ENCODE peak calls at places on chromosome 15, in nine cellular contexts. One of them, this sample, is unnamed.

GRCh38 chr15:60840703-60841411 is 361.9 kb upstream of the ICE2 start:
- DNase-seq in left lung: no peak
- DNase-seq in NCI-H1105 treated with DMSO at 0.1 percent for 48 hours: no peak
- DNase-seq in NCI-H2081: no peak
- DNase-seq in stimulated activated CD4-positive, alpha-beta T cell treated with anti-CD3 and anti-CD28 coated beads, Interleukin-12 subunit alpha, Interleukin-12 subunit beta, amount 100 ng/mL, for 24 hours: no peak
- DNase-seq in HFFc6: no peak
- DNase-seq in HEK293T: no peak
- DNase-seq in WTC11: no peak
- DNase-seq in breast epithelium: no peak
- DNase-seq in this sample: no peak

GRCh38 chr15:69812881-69813280 is 284.8 kb downstream of the TLE3 start:
- DNase-seq in HFFc6: no peak
- DNase-seq in NCI-H2081: no peak
- DNase-seq in WTC11: peak; percentile 70
- DNase-seq in breast epithelium: no peak
- DNase-seq in stimulated activated CD4-positive, alpha-beta T cell treated with anti-CD3 and anti-CD28 coated beads, Interleukin-12 subunit alpha, Interleukin-12 subunit beta, amount 100 ng/mL, for 24 hours: no peak
- DNase-seq in left lung: no peak
- DNase-seq in NCI-H1105 treated with DMSO at 0.1 percent for 48 hours: no peak
- DNase-seq in HEK293T: no peak
- DNase-seq in this sample: no peak

GRCh38 chr15:77482570-77482969 is 61.9 kb downstream of the HMG20A start:
- DNase-seq in NCI-H2081: no peak
- DNase-seq in left lung: no peak
- DNase-seq in breast epithelium: no peak
- DNase-seq in HFFc6: peak; percentile 81
- DNase-seq in NCI-H1105 treated with DMSO at 0.1 percent for 48 hours: peak; percentile 39
- DNase-seq in stimulated activated CD4-positive, alpha-beta T cell treated with anti-CD3 and anti-CD28 coated beads, Interleukin-12 subunit alpha, Interleukin-12 subunit beta, amount 100 ng/mL, for 24 hours: no peak
- DNase-seq in WTC11: no peak
- DNase-seq in HEK293T: no peak
- DNase-seq in this sample: no peak

GRCh38 chr15:72758195-72758594 is 25.4 kb downstream of the ADPGK start:
- DNase-seq in stimulated activated CD4-positive, alpha-beta T cell treated with anti-CD3 and anti-CD28 coated beads, Interleukin-12 subunit alpha, Interleukin-12 subunit beta, amount 100 ng/mL, for 24 hours: no peak
- DNase-seq in HFFc6: peak; percentile 89
- DNase-seq in left lung: no peak
- DNase-seq in NCI-H2081: no peak
- DNase-seq in HEK293T: no peak
- DNase-seq in WTC11: no peak
- DNase-seq in breast epithelium: no peak
- DNase-seq in NCI-H1105 treated with DMSO at 0.1 percent for 48 hours: no peak
- DNase-seq in this sample: no peak

GRCh38 chr15:51801391-51801835 is 28.0 kb upstream of the TMOD3 start:
- DNase-seq in WTC11: peak; percentile 63
- DNase-seq in stimulated activated CD4-positive, alpha-beta T cell treated with anti-CD3 and anti-CD28 coated beads, Interleukin-12 subunit alpha, Interleukin-12 subunit beta, amount 100 ng/mL, for 24 hours: no peak
- DNase-seq in left lung: no peak
- DNase-seq in NCI-H1105 treated with DMSO at 0.1 percent for 48 hours: no peak
- DNase-seq in breast epithelium: no peak
- DNase-seq in NCI-H2081: peak; percentile 56
- DNase-seq in HFFc6: no peak
- DNase-seq in HEK293T: peak; percentile 25
- DNase-seq in this sample: no peak

GRCh38 chr15:88627463-88627862 is 6.3 kb downstream of the AEN start:
- DNase-seq in HEK293T: no peak
- DNase-seq in NCI-H1105 treated with DMSO at 0.1 percent for 48 hours: no peak
- DNase-seq in stimulated activated CD4-positive, alpha-beta T cell treated with anti-CD3 and anti-CD28 coated beads, Interleukin-12 subunit alpha, Interleukin-12 subunit beta, amount 100 ng/mL, for 24 hours: no peak
- DNase-seq in WTC11: no peak
- DNase-seq in left lung: no peak
- DNase-seq in breast epithelium: no peak
- DNase-seq in NCI-H2081: no peak
- DNase-seq in HFFc6: no peak
- DNase-seq in this sample: no peak

GRCh38 chr15:74589826-74590225 is 25.8 kb upstream of the CLK3 start:
- DNase-seq in stimulated activated CD4-positive, alpha-beta T cell treated with anti-CD3 and anti-CD28 coated beads, Interleukin-12 subunit alpha, Interleukin-12 subunit beta, amount 100 ng/mL, for 24 hours: no peak
- DNase-seq in WTC11: no peak
- DNase-seq in HFFc6: no peak
- DNase-seq in left lung: no peak
- DNase-seq in breast epithelium: no peak
- DNase-seq in HEK293T: no peak
- DNase-seq in NCI-H1105 treated with DMSO at 0.1 percent for 48 hours: no peak
- DNase-seq in NCI-H2081: no peak
- DNase-seq in this sample: no peak

GRCh38 chr15:33071451-33071850 is 123.1 kb downstream of the FMN1 start:
- DNase-seq in HEK293T: no peak
- DNase-seq in HFFc6: no peak
- DNase-seq in WTC11: no peak
- DNase-seq in left lung: no peak
- DNase-seq in NCI-H1105 treated with DMSO at 0.1 percent for 48 hours: no peak
- DNase-seq in stimulated activated CD4-positive, alpha-beta T cell treated with anti-CD3 and anti-CD28 coated beads, Interleukin-12 subunit alpha, Interleukin-12 subunit beta, amount 100 ng/mL, for 24 hours: no peak
- DNase-seq in NCI-H2081: no peak
- DNase-seq in breast epithelium: no peak
- DNase-seq in this sample: no peak

GRCh38 chr15:87906444-87906843 is 350.1 kb downstream of the NTRK3 start:
- DNase-seq in left lung: no peak
- DNase-seq in WTC11: no peak
- DNase-seq in stimulated activated CD4-positive, alpha-beta T cell treated with anti-CD3 and anti-CD28 coated beads, Interleukin-12 subunit alpha, Interleukin-12 subunit beta, amount 100 ng/mL, for 24 hours: no peak
- DNase-seq in NCI-H1105 treated with DMSO at 0.1 percent for 48 hours: no peak
- DNase-seq in breast epithelium: no peak
- DNase-seq in HFFc6: no peak
- DNase-seq in HEK293T: no peak
- DNase-seq in NCI-H2081: no peak
- DNase-seq in this sample: no peak

GRCh38 chr15:82666606-82667005 is 19.4 kb upstream of the CPEB1 start:
- DNase-seq in NCI-H2081: no peak
- DNase-seq in breast epithelium: no peak
- DNase-seq in stimulated activated CD4-positive, alpha-beta T cell treated with anti-CD3 and anti-CD28 coated beads, Interleukin-12 subunit alpha, Interleukin-12 subunit beta, amount 100 ng/mL, for 24 hours: no peak
- DNase-seq in HFFc6: no peak
- DNase-seq in NCI-H1105 treated with DMSO at 0.1 percent for 48 hours: no peak
- DNase-seq in HEK293T: no peak
- DNase-seq in left lung: no peak
- DNase-seq in WTC11: no peak
- DNase-seq in this sample: no peak

GRCh38 chr15:36691596-36691995 is 112.2 kb downstream of the CDIN1 start:
- DNase-seq in WTC11: no peak
- DNase-seq in breast epithelium: no peak
- DNase-seq in NCI-H1105 treated with DMSO at 0.1 percent for 48 hours: no peak
- DNase-seq in NCI-H2081: no peak
- DNase-seq in HEK293T: no peak
- DNase-seq in left lung: no peak
- DNase-seq in stimulated activated CD4-positive, alpha-beta T cell treated with anti-CD3 and anti-CD28 coated beads, Interleukin-12 subunit alpha, Interleukin-12 subunit beta, amount 100 ng/mL, for 24 hours: no peak
- DNase-seq in HFFc6: no peak
- DNase-seq in this sample: no peak

GRCh38 chr15:73326157-73326556 is 42.6 kb downstream of the HCN4 start:
- DNase-seq in HEK293T: no peak
- DNase-seq in NCI-H2081: no peak
- DNase-seq in left lung: no peak
- DNase-seq in HFFc6: no peak
- DNase-seq in breast epithelium: no peak
- DNase-seq in stimulated activated CD4-positive, alpha-beta T cell treated with anti-CD3 and anti-CD28 coated beads, Interleukin-12 subunit alpha, Interleukin-12 subunit beta, amount 100 ng/mL, for 24 hours: no peak
- DNase-seq in NCI-H1105 treated with DMSO at 0.1 percent for 48 hours: no peak
- DNase-seq in WTC11: no peak
- DNase-seq in this sample: peak; percentile 12

GRCh38 chr15:49877871-49878511 is 241.0 kb downstream of the ATP8B4 start:
- DNase-seq in WTC11: no peak
- DNase-seq in HFFc6: no peak
- DNase-seq in left lung: no peak
- DNase-seq in stimulated activated CD4-positive, alpha-beta T cell treated with anti-CD3 and anti-CD28 coated beads, Interleukin-12 subunit alpha, Interleukin-12 subunit beta, amount 100 ng/mL, for 24 hours: no peak
- DNase-seq in breast epithelium: no peak
- DNase-seq in HEK293T: no peak
- DNase-seq in NCI-H1105 treated with DMSO at 0.1 percent for 48 hours: no peak
- DNase-seq in NCI-H2081: no peak
- DNase-seq in this sample: no peak

GRCh38 chr15:31457631-31458526 is 131.2 kb downstream of the KLF13 start:
- DNase-seq in HEK293T: no peak
- DNase-seq in NCI-H1105 treated with DMSO at 0.1 percent for 48 hours: no peak
- DNase-seq in NCI-H2081: no peak
- DNase-seq in WTC11: no peak
- DNase-seq in breast epithelium: no peak
- DNase-seq in HFFc6: peak; percentile 46
- DNase-seq in left lung: no peak
- DNase-seq in stimulated activated CD4-positive, alpha-beta T cell treated with anti-CD3 and anti-CD28 coated beads, Interleukin-12 subunit alpha, Interleukin-12 subunit beta, amount 100 ng/mL, for 24 hours: no peak
- DNase-seq in this sample: no peak

GRCh38 chr15:60781211-60781713 is 302.3 kb upstream of the ICE2 start:
- DNase-seq in HEK293T: no peak
- DNase-seq in NCI-H2081: no peak
- DNase-seq in stimulated activated CD4-positive, alpha-beta T cell treated with anti-CD3 and anti-CD28 coated beads, Interleukin-12 subunit alpha, Interleukin-12 subunit beta, amount 100 ng/mL, for 24 hours: no peak
- DNase-seq in breast epithelium: no peak
- DNase-seq in HFFc6: no peak
- DNase-seq in WTC11: no peak
- DNase-seq in left lung: no peak
- DNase-seq in NCI-H1105 treated with DMSO at 0.1 percent for 48 hours: no peak
- DNase-seq in this sample: no peak

GRCh38 chr15:41256103-41256502 is 25.0 kb downstream of the CHP1 start:
- DNase-seq in stimulated activated CD4-positive, alpha-beta T cell treated with anti-CD3 and anti-CD28 coated beads, Interleukin-12 subunit alpha, Interleukin-12 subunit beta, amount 100 ng/mL, for 24 hours: no peak
- DNase-seq in HFFc6: no peak
- DNase-seq in left lung: no peak
- DNase-seq in WTC11: no peak
- DNase-seq in NCI-H1105 treated with DMSO at 0.1 percent for 48 hours: no peak
- DNase-seq in NCI-H2081: no peak
- DNase-seq in breast epithelium: no peak
- DNase-seq in HEK293T: no peak
- DNase-seq in this sample: no peak

GRCh38 chr15:70337292-70338186 is 239.8 kb upstream of the TLE3 start:
- DNase-seq in NCI-H2081: no peak
- DNase-seq in HEK293T: no peak
- DNase-seq in left lung: no peak
- DNase-seq in NCI-H1105 treated with DMSO at 0.1 percent for 48 hours: no peak
- DNase-seq in WTC11: no peak
- DNase-seq in stimulated activated CD4-positive, alpha-beta T cell treated with anti-CD3 and anti-CD28 coated beads, Interleukin-12 subunit alpha, Interleukin-12 subunit beta, amount 100 ng/mL, for 24 hours: no peak
- DNase-seq in breast epithelium: no peak
- DNase-seq in HFFc6: no peak
- DNase-seq in this sample: no peak

GRCh38 chr15:80507638-80508316 is 103.6 kb downstream of the ARNT2 start:
- DNase-seq in NCI-H1105 treated with DMSO at 0.1 percent for 48 hours: no peak
- DNase-seq in HEK293T: no peak
- DNase-seq in NCI-H2081: no peak
- DNase-seq in left lung: no peak
- DNase-seq in breast epithelium: peak; percentile 48
- DNase-seq in stimulated activated CD4-positive, alpha-beta T cell treated with anti-CD3 and anti-CD28 coated beads, Interleukin-12 subunit alpha, Interleukin-12 subunit beta, amount 100 ng/mL, for 24 hours: no peak
- DNase-seq in HFFc6: peak; percentile 80
- DNase-seq in WTC11: no peak
- DNase-seq in this sample: no peak

GRCh38 chr15:85759391-85759790 is 35.3 kb downstream of the KLHL25 start:
- DNase-seq in left lung: peak; percentile 25
- DNase-seq in WTC11: no peak
- DNase-seq in breast epithelium: no peak
- DNase-seq in HFFc6: no peak
- DNase-seq in HEK293T: no peak
- DNase-seq in NCI-H1105 treated with DMSO at 0.1 percent for 48 hours: no peak
- DNase-seq in stimulated activated CD4-positive, alpha-beta T cell treated with anti-CD3 and anti-CD28 coated beads, Interleukin-12 subunit alpha, Interleukin-12 subunit beta, amount 100 ng/mL, for 24 hours: no peak
- DNase-seq in NCI-H2081: no peak
- DNase-seq in this sample: peak; percentile 91